ENCODE peak calls at places on chromosome 2, in six cellular contexts. W, C, G, L, S and V are unnamed samples.

GRCh38 chr2:96144481-96145027 is 686 bp downstream of the DUSP2 start:
- DNase-seq in C (no peak), G (no peak), S (no peak), W (peak), L (no peak), V (no peak)

GRCh38 chr2:4693266-4693665 is 989.9 kb downstream of the DCDC2C start:
- DNase-seq in S (no peak), W (no peak), L (no peak), G (no peak), C (no peak), V (no peak)

GRCh38 chr2:223230352-223230751 is 178.4 kb downstream of the KCNE4 start:
- DNase-seq in G (no peak), C (no peak), S (no peak), W (no peak), L (no peak), V (no peak)

GRCh38 chr2:15708161-15708560 is 116.5 kb downstream of the DDX1 start:
- DNase-seq in G (no peak), C (no peak), W (no peak), L (no peak), S (no peak), V (no peak)

GRCh38 chr2:25383806-25384205 is 42.1 kb upstream of the DNMT3A start:
- DNase-seq in L (no peak), G (no peak), W (no peak), C (no peak), S (peak), V (no peak)

GRCh38 chr2:173658946-173659371 is 304.3 kb downstream of the CDCA7 start:
- DNase-seq in L (no peak), G (no peak), S (no peak), W (no peak), C (no peak), V (no peak)

GRCh38 chr2:130181338-130181879 is at the start of gene SMPD4:
- DNase-seq in L (peak), S (peak), W (peak), G (peak), C (peak), V (peak)

GRCh38 chr2:85578243-85579180 is 1.1 kb downstream of the VAMP8 start:
- DNase-seq in G (no peak), S (peak), L (peak), C (no peak), W (peak), V (no peak)

GRCh38 chr2:54572262-54572635 is 116.1 kb downstream of the SPTBN1 start:
- DNase-seq in L (no peak), S (no peak), W (peak), G (peak), C (peak), V (no peak)

GRCh38 chr2:106745468-106745867 is 140.5 kb downstream of the ST6GAL2 start:
- DNase-seq in C (peak), S (no peak), G (no peak), L (no peak), W (no peak), V (no peak)

GRCh38 chr2:72863046-72863445 is 24.2 kb upstream of the SPR start:
- DNase-seq in S (no peak), G (no peak), W (no peak), C (no peak), L (no peak), V (no peak)

GRCh38 chr2:240603846-240604245 is 17.3 kb downstream of the CAPN10 start:
- DNase-seq in L (no peak), G (no peak), W (no peak), S (no peak), C (no peak), V (no peak)

GRCh38 chr2:121575800-121576199 is 45.1 kb downstream of the RNU4ATAC start:
- DNase-seq in L (no peak), C (no peak), W (no peak), S (no peak), G (no peak), V (no peak)

GRCh38 chr2:3009499-3009882 is 368.1 kb downstream of the EIPR1 start:
- DNase-seq in G (no peak), W (no peak), L (no peak), S (no peak), C (no peak), V (no peak)

GRCh38 chr2:54879037-54879436 is 155.6 kb downstream of the EML6 start:
- DNase-seq in G (no peak), S (no peak), W (no peak), C (no peak), L (no peak), V (no peak)

GRCh38 chr2:24822049-24822706 is 29.0 kb downstream of the CENPO start:
- DNase-seq in L (no peak), S (no peak), W (no peak), C (peak), G (no peak), V (no peak)

GRCh38 chr2:11753452-11753885 is 7.0 kb downstream of the LPIN1 start:
- DNase-seq in G (no peak), L (peak), C (peak), S (no peak), W (peak), V (peak)

GRCh38 chr2:186456941-186457340 is 29.1 kb upstream of the ZC3H15 start:
- DNase-seq in C (no peak), G (no peak), W (no peak), L (no peak), S (no peak), V (no peak)

GRCh38 chr2:236889791-236890704 is 195.6 kb upstream of the COPS8 start:
- DNase-seq in L (no peak), C (no peak), W (no peak), S (no peak), G (no peak), V (no peak)

GRCh38 chr2:240325654-240326031 is 109.8 kb upstream of the GPC1 start:
- DNase-seq in S (no peak), W (no peak), G (no peak), C (no peak), L (no peak), V (no peak)

GRCh38 chr2:187187521-187187920 is 260.5 kb downstream of the CALCRL start:
- DNase-seq in S (no peak), G (no peak), W (no peak), L (no peak), C (peak), V (no peak)

GRCh38 chr2:223549215-223549614 is 52.9 kb downstream of the SCG2 start:
- DNase-seq in W (no peak), S (no peak), G (no peak), C (no peak), L (no peak), V (no peak)

GRCh38 chr2:240155080-240156025 is 14.9 kb upstream of the OTOS start:
- DNase-seq in L (no peak), W (no peak), G (no peak), C (no peak), S (no peak), V (no peak)

GRCh38 chr2:8424997-8425900 is 256.6 kb upstream of the ID2 start:
- DNase-seq in C (peak), L (no peak), S (no peak), W (peak), G (no peak), V (no peak)

GRCh38 chr2:177640423-177640822 is 247.8 kb downstream of the AGPS start:
- DNase-seq in C (no peak), S (no peak), L (no peak), G (no peak), W (no peak), V (no peak)

GRCh38 chr2:3460161-3460560 is 59.2 kb downstream of the ADI1 start:
- DNase-seq in W (no peak), L (no peak), C (no peak), G (no peak), S (no peak), V (no peak)

GRCh38 chr2:28908172-28908571 is 13.7 kb downstream of the WDR43 start:
- DNase-seq in G (no peak), S (no peak), W (no peak), L (no peak), C (no peak), V (no peak)

GRCh38 chr2:130764821-130765115 is 9.4 kb downstream of the AMER3 start:
- DNase-seq in G (no peak), S (no peak), W (no peak), L (no peak), C (no peak), V (no peak)

GRCh38 chr2:224165901-224166319 is 126.8 kb upstream of the SERPINE2 start:
- DNase-seq in G (no peak), W (no peak), S (no peak), C (no peak), L (no peak), V (no peak)

GRCh38 chr2:143807677-143808076 is 678.5 kb downstream of the ARHGAP15 start:
- DNase-seq in C (no peak), L (no peak), S (no peak), W (no peak), G (no peak), V (no peak)

GRCh38 chr2:235216901-235217300 is 265.1 kb downstream of the SH3BP4 start:
- DNase-seq in W (no peak), S (no peak), L (no peak), G (peak), C (no peak), V (no peak)